ENCODE peak calls at places on chromosomes 11 and 22, in nine cellular contexts. One of them, this sample, is unnamed.

GRCh38 chr22:25369133-25369532 is 149.7 kb downstream of the CRYBB2 start:
- DNase-seq in GM13977: no peak
- DNase-seq in AG04450: no peak
- DNase-seq in activated CD8-positive, alpha-beta T cell treated with anti-CD3 and anti-CD28 coated beads for 36 hours: no peak
- DNase-seq in esophagus squamous epithelium: no peak
- DNase-seq in CD8-positive, alpha-beta T cell: no peak
- DNase-seq in HCT116: no peak
- DNase-seq in endothelial cell: no peak
- DNase-seq in glutamatergic neuron: no peak
- DNase-seq in this sample: no peak

GRCh38 chr11:120811199-120811598 is 212.7 kb upstream of the TBCEL start:
- DNase-seq in CD8-positive, alpha-beta T cell: no peak
- DNase-seq in activated CD8-positive, alpha-beta T cell treated with anti-CD3 and anti-CD28 coated beads for 36 hours: no peak
- DNase-seq in endothelial cell: no peak
- DNase-seq in glutamatergic neuron: no peak
- DNase-seq in GM13977: no peak
- DNase-seq in esophagus squamous epithelium: no peak
- DNase-seq in HCT116: no peak
- DNase-seq in AG04450: no peak
- DNase-seq in this sample: no peak

GRCh38 chr22:23061471-23062280 is 8.6 kb upstream of the GNAZ start:
- DNase-seq in GM13977: no peak
- DNase-seq in esophagus squamous epithelium: no peak
- DNase-seq in HCT116: no peak
- DNase-seq in glutamatergic neuron: no peak
- DNase-seq in endothelial cell: no peak
- DNase-seq in CD8-positive, alpha-beta T cell: no peak
- DNase-seq in AG04450: no peak
- DNase-seq in activated CD8-positive, alpha-beta T cell treated with anti-CD3 and anti-CD28 coated beads for 36 hours: no peak
- DNase-seq in this sample: no peak

GRCh38 chr11:65859812-65860277 is 388 bp upstream of the MUS81 start:
- DNase-seq in AG04450: no peak
- DNase-seq in glutamatergic neuron: no peak
- DNase-seq in activated CD8-positive, alpha-beta T cell treated with anti-CD3 and anti-CD28 coated beads for 36 hours: no peak
- DNase-seq in endothelial cell: peak
- DNase-seq in GM13977: no peak
- DNase-seq in CD8-positive, alpha-beta T cell: no peak
- DNase-seq in HCT116: no peak
- DNase-seq in esophagus squamous epithelium: no peak
- DNase-seq in this sample: peak

GRCh38 chr22:36757608-36758220 is 18.2 kb downstream of the IFT27 start:
- DNase-seq in AG04450: peak
- DNase-seq in activated CD8-positive, alpha-beta T cell treated with anti-CD3 and anti-CD28 coated beads for 36 hours: peak
- DNase-seq in esophagus squamous epithelium: peak
- DNase-seq in GM13977: peak
- DNase-seq in endothelial cell: peak
- DNase-seq in HCT116: peak
- DNase-seq in CD8-positive, alpha-beta T cell: peak
- DNase-seq in glutamatergic neuron: peak
- DNase-seq in this sample: peak

GRCh38 chr22:23495614-23496444 is 84.3 kb downstream of the IGLL1 start:
- DNase-seq in CD8-positive, alpha-beta T cell: no peak
- DNase-seq in endothelial cell: no peak
- DNase-seq in GM13977: no peak
- DNase-seq in AG04450: no peak
- DNase-seq in HCT116: no peak
- DNase-seq in esophagus squamous epithelium: no peak
- DNase-seq in activated CD8-positive, alpha-beta T cell treated with anti-CD3 and anti-CD28 coated beads for 36 hours: peak
- DNase-seq in glutamatergic neuron: no peak
- DNase-seq in this sample: no peak

GRCh38 chr22:43636086-43636485 is 176.0 kb downstream of the EFCAB6 start:
- DNase-seq in endothelial cell: no peak
- DNase-seq in glutamatergic neuron: no peak
- DNase-seq in HCT116: no peak
- DNase-seq in CD8-positive, alpha-beta T cell: no peak
- DNase-seq in esophagus squamous epithelium: no peak
- DNase-seq in GM13977: no peak
- DNase-seq in activated CD8-positive, alpha-beta T cell treated with anti-CD3 and anti-CD28 coated beads for 36 hours: no peak
- DNase-seq in AG04450: no peak
- DNase-seq in this sample: no peak

GRCh38 chr11:121198491-121198890 is 94.1 kb upstream of the SC5D start:
- DNase-seq in AG04450: no peak
- DNase-seq in endothelial cell: no peak
- DNase-seq in GM13977: no peak
- DNase-seq in glutamatergic neuron: no peak
- DNase-seq in esophagus squamous epithelium: no peak
- DNase-seq in activated CD8-positive, alpha-beta T cell treated with anti-CD3 and anti-CD28 coated beads for 36 hours: no peak
- DNase-seq in HCT116: no peak
- DNase-seq in CD8-positive, alpha-beta T cell: no peak
- DNase-seq in this sample: no peak

GRCh38 chr22:47629273-47629711 is 866.8 kb downstream of the TBC1D22A start:
- DNase-seq in HCT116: no peak
- DNase-seq in AG04450: no peak
- DNase-seq in GM13977: no peak
- DNase-seq in glutamatergic neuron: no peak
- DNase-seq in activated CD8-positive, alpha-beta T cell treated with anti-CD3 and anti-CD28 coated beads for 36 hours: no peak
- DNase-seq in CD8-positive, alpha-beta T cell: no peak
- DNase-seq in esophagus squamous epithelium: no peak
- DNase-seq in endothelial cell: no peak
- DNase-seq in this sample: no peak

GRCh38 chr11:69892237-69892985 is 73.2 kb upstream of the FGF3 start:
- DNase-seq in GM13977: no peak
- DNase-seq in glutamatergic neuron: peak
- DNase-seq in AG04450: no peak
- DNase-seq in activated CD8-positive, alpha-beta T cell treated with anti-CD3 and anti-CD28 coated beads for 36 hours: no peak
- DNase-seq in endothelial cell: peak
- DNase-seq in HCT116: no peak
- DNase-seq in CD8-positive, alpha-beta T cell: no peak
- DNase-seq in esophagus squamous epithelium: no peak
- DNase-seq in this sample: peak
- TF ChIP-seq CTCF in GM13977: no peak
- TF ChIP-seq CTCF in glutamatergic neuron: peak
- TF ChIP-seq CTCF in AG04450: peak
- TF ChIP-seq CTCF in activated CD8-positive, alpha-beta T cell treated with anti-CD3 and anti-CD28 coated beads for 36 hours: no peak
- TF ChIP-seq CTCF in endothelial cell: no peak
- TF ChIP-seq CTCF in HCT116: no peak
- TF ChIP-seq CTCF in CD8-positive, alpha-beta T cell: no peak
- TF ChIP-seq CTCF in esophagus squamous epithelium: no peak
- TF ChIP-seq CTCF in this sample: peak

DNA sequence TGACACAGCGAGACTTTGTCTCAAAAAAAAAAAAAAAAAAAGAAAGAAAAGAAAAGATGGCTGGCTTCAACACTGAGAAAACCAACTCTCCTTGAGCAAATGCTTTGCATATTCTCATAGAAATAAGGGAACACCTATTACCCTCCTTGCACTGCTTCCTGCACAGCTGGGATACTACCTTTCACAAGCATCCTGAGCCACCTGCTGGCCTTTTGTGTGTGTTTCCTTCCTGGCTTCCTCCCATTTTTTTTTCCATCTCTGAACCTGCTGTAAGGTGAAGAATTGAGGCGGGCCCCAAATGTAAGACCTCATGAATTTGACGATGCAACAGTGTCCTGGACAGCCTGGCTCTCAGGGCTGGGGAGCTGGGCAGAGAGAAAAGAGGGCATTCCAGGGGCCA is 1.9 kb upstream of the RFPL3 start:
- DNase-seq in glutamatergic neuron: no peak
- DNase-seq in HCT116: peak
- DNase-seq in GM13977: no peak
- DNase-seq in esophagus squamous epithelium: no peak
- DNase-seq in activated CD8-positive, alpha-beta T cell treated with anti-CD3 and anti-CD28 coated beads for 36 hours: peak
- DNase-seq in CD8-positive, alpha-beta T cell: no peak
- DNase-seq in endothelial cell: no peak
- DNase-seq in AG04450: no peak
- DNase-seq in this sample: peak
- TF ChIP-seq CTCF in glutamatergic neuron: no peak
- TF ChIP-seq CTCF in HCT116: peak
- TF ChIP-seq CTCF in GM13977: no peak
- TF ChIP-seq CTCF in esophagus squamous epithelium: no peak
- TF ChIP-seq CTCF in activated CD8-positive, alpha-beta T cell treated with anti-CD3 and anti-CD28 coated beads for 36 hours: no peak
- TF ChIP-seq CTCF in CD8-positive, alpha-beta T cell: no peak
- TF ChIP-seq CTCF in endothelial cell: no peak
- TF ChIP-seq CTCF in AG04450: no peak
- TF ChIP-seq CTCF in this sample: peak

GRCh38 chr11:130427581-130428211 is 713 bp downstream of the ADAMTS8 start:
- DNase-seq in HCT116: no peak
- DNase-seq in activated CD8-positive, alpha-beta T cell treated with anti-CD3 and anti-CD28 coated beads for 36 hours: peak
- DNase-seq in glutamatergic neuron: peak
- DNase-seq in endothelial cell: peak
- DNase-seq in esophagus squamous epithelium: no peak
- DNase-seq in GM13977: no peak
- DNase-seq in CD8-positive, alpha-beta T cell: no peak
- DNase-seq in AG04450: no peak
- DNase-seq in this sample: no peak
- TF ChIP-seq CTCF in HCT116: no peak
- TF ChIP-seq CTCF in activated CD8-positive, alpha-beta T cell treated with anti-CD3 and anti-CD28 coated beads for 36 hours: no peak
- TF ChIP-seq CTCF in glutamatergic neuron: peak
- TF ChIP-seq CTCF in endothelial cell: no peak
- TF ChIP-seq CTCF in esophagus squamous epithelium: no peak
- TF ChIP-seq CTCF in GM13977: peak
- TF ChIP-seq CTCF in CD8-positive, alpha-beta T cell: no peak
- TF ChIP-seq CTCF in AG04450: peak
- TF ChIP-seq CTCF in this sample: no peak

GRCh38 chr22:31872209-31872608 is 72.1 kb upstream of the YWHAH start:
- DNase-seq in HCT116: no peak
- DNase-seq in esophagus squamous epithelium: no peak
- DNase-seq in endothelial cell: peak
- DNase-seq in activated CD8-positive, alpha-beta T cell treated with anti-CD3 and anti-CD28 coated beads for 36 hours: peak
- DNase-seq in glutamatergic neuron: no peak
- DNase-seq in AG04450: no peak
- DNase-seq in CD8-positive, alpha-beta T cell: no peak
- DNase-seq in GM13977: no peak
- DNase-seq in this sample: peak
- TF ChIP-seq CTCF in HCT116: peak
- TF ChIP-seq CTCF in esophagus squamous epithelium: no peak
- TF ChIP-seq CTCF in endothelial cell: no peak
- TF ChIP-seq CTCF in activated CD8-positive, alpha-beta T cell treated with anti-CD3 and anti-CD28 coated beads for 36 hours: no peak
- TF ChIP-seq CTCF in glutamatergic neuron: no peak
- TF ChIP-seq CTCF in AG04450: no peak
- TF ChIP-seq CTCF in CD8-positive, alpha-beta T cell: no peak
- TF ChIP-seq CTCF in GM13977: peak
- TF ChIP-seq CTCF in this sample: no peak

DNA sequence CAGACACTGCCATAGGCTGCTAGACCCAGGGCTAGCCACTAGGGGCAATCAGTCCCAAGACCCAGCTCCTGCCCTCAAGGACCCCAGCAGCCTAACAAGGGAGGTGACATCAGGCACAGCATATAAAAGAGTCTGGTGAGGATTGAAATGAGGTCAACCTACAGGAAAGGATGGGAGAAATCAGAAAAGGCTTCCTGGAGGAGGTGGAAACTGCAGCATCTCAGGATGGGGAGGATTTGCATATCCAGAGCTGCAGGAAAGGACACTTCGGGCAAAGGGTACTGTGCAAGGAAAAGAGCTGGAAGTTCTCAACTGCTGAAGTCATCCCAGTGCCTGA is 2.9 kb upstream of the ARFGAP2 start:
- DNase-seq in endothelial cell: peak
- DNase-seq in AG04450: no peak
- DNase-seq in HCT116: no peak
- DNase-seq in CD8-positive, alpha-beta T cell: no peak
- DNase-seq in activated CD8-positive, alpha-beta T cell treated with anti-CD3 and anti-CD28 coated beads for 36 hours: peak
- DNase-seq in GM13977: peak
- DNase-seq in esophagus squamous epithelium: no peak
- DNase-seq in glutamatergic neuron: peak
- DNase-seq in this sample: peak
- TF ChIP-seq CTCF in endothelial cell: peak
- TF ChIP-seq CTCF in AG04450: peak
- TF ChIP-seq CTCF in HCT116: peak
- TF ChIP-seq CTCF in CD8-positive, alpha-beta T cell: no peak
- TF ChIP-seq CTCF in activated CD8-positive, alpha-beta T cell treated with anti-CD3 and anti-CD28 coated beads for 36 hours: peak
- TF ChIP-seq CTCF in GM13977: peak
- TF ChIP-seq CTCF in esophagus squamous epithelium: peak
- TF ChIP-seq CTCF in glutamatergic neuron: peak
- TF ChIP-seq CTCF in this sample: peak